ENCODE peak calls at places on chromosomes 12 and 14, in eight cellular contexts. M is heart right ventricle, B is tibial nerve, W is activated B cell treated with CpG ODN at 0.5 μM for 24 hours, X is H9, H is GM20000, D is GM12864, S is psoas muscle. O is an unnamed sample.
A peak's percentile ranks its signal among the peaks of the same experiment; 100 is the strongest.

GRCh38 chr12:51631591-51631990 is 40.6 kb downstream of the SCN8A start:
- DNase-seq in S (no peak), H (no peak), W (no peak), D (no peak), M (no peak), X (no peak), B (no peak), O (no peak)

GRCh38 chr14:100193417-100194357 is 34.2 kb upstream of the DEGS2 start:
- DNase-seq in H (peak; percentile 7), W (no peak), B (no peak), D (no peak), M (no peak), X (no peak), S (no peak), O (no peak)

GRCh38 chr12:132140501-132140900 is 3.6 kb downstream of the DDX51 start:
- DNase-seq in B (no peak), D (no peak), H (no peak), W (no peak), X (no peak), M (no peak), S (peak; percentile 49), O (no peak)

GRCh38 chr14:100165376-100165775 is 5.9 kb upstream of the DEGS2 start:
- DNase-seq in S (no peak), X (peak; percentile 72), M (no peak), B (no peak), D (no peak), H (no peak), W (no peak), O (no peak)

GRCh38 chr12:180445-180844 is 33.5 kb downstream of the SLC6A12 start:
- DNase-seq in X (no peak), W (no peak), D (peak; percentile 3), H (peak; percentile 85), B (peak; percentile 34), S (no peak), M (peak; percentile 59), O (no peak)

GRCh38 chr14:88835661-88836060 is 11.2 kb downstream of the TTC8 start:
- DNase-seq in B (no peak), X (no peak), S (no peak), W (no peak), H (no peak), M (no peak), D (no peak), O (no peak)

GRCh38 chr14:104389326-104390220 is 190.0 kb upstream of the C14orf180 start:
- DNase-seq in W (no peak), H (no peak), M (no peak), X (peak; percentile 19), B (no peak), S (peak; percentile 42), D (no peak), O (peak; percentile 63)

GRCh38 chr14:21308479-21309237 is 28.8 kb downstream of the RPGRIP1 start:
- DNase-seq in D (peak; percentile 96), B (peak; percentile 29), W (peak; percentile 51), X (peak; percentile 99), M (peak; percentile 71), H (peak; percentile 70), S (peak; percentile 58), O (peak; percentile 79)

GRCh38 chr12:122834229-122834920 is 882 bp upstream of the HIP1R start:
- DNase-seq in M (no peak), W (peak; percentile 14), X (peak; percentile 90), H (peak; percentile 55), D (no peak), B (peak; percentile 33), S (no peak), O (no peak)

GRCh38 chr12:132317233-132317938 is 12.0 kb downstream of the GALNT9 start:
- DNase-seq in B (no peak), M (no peak), S (peak; percentile 26), W (no peak), X (no peak), H (no peak), D (no peak), O (no peak)

GRCh38 chr12:124507188-124508109 is 60.0 kb downstream of the NCOR2 start:
- DNase-seq in B (peak; percentile 61), S (peak; percentile 79), M (peak; percentile 85), W (no peak), H (no peak), X (no peak), D (no peak), O (no peak)

GRCh38 chr12:990649-991349 is at the start of gene ERC1:
- DNase-seq in X (peak; percentile 88), B (peak; percentile 73), H (peak; percentile 95), W (peak; percentile 94), S (peak; percentile 94), D (no peak), M (peak; percentile 90), O (peak; percentile 91)

GRCh38 chr12:25051583-25052190 is 102.8 kb upstream of the BCAT1 start:
- DNase-seq in H (peak; percentile 44), B (no peak), W (no peak), S (no peak), M (no peak), X (no peak), D (peak; percentile 80), O (no peak)

GRCh38 chr14:88251650-88252049 is 71.4 kb downstream of the KCNK10 start:
- DNase-seq in S (no peak), H (no peak), W (no peak), X (no peak), B (no peak), D (no peak), M (no peak), O (no peak)

GRCh38 chr14:104972301-104973211 is 5.6 kb downstream of the AHNAK2 start:
- DNase-seq in M (no peak), H (no peak), X (no peak), B (peak; percentile 53), D (no peak), S (peak; percentile 77), W (no peak), O (no peak)

GRCh38 chr14:57617510-57617909 is 123.9 kb upstream of the CCDC198 start:
- DNase-seq in H (no peak), M (no peak), W (no peak), D (no peak), B (no peak), S (no peak), X (peak; percentile 59), O (no peak)

GRCh38 chr14:90543876-90544275 is 147.0 kb downstream of the CALM1 start:
- DNase-seq in M (no peak), S (no peak), H (no peak), B (no peak), D (no peak), W (no peak), X (no peak), O (no peak)
- TF ChIP-seq CTCF in M (no peak), S (no peak), H (no peak), B (no peak), D (no peak), W (no peak), X (no peak), O (no peak)

GRCh38 chr14:50003213-50004021 is 110.5 kb downstream of the ARF6 start:
- DNase-seq in S (peak; percentile 90), B (peak; percentile 64), X (peak; percentile 57), M (peak; percentile 80), D (peak; percentile 75), W (peak; percentile 85), H (peak; percentile 88), O (peak; percentile 74)
- TF ChIP-seq CTCF in S (peak; percentile 16), B (peak; percentile 19), X (no peak), M (peak; percentile 30), D (peak; percentile 1), W (no peak), H (no peak), O (peak; percentile 36)

GRCh38 chr14:98138666-98139065 is 1133.3 kb downstream of the BCL11B start:
- DNase-seq in M (no peak), H (peak; percentile 31), X (peak; percentile 62), D (no peak), B (no peak), S (no peak), W (no peak), O (no peak)
- TF ChIP-seq CTCF in M (peak; percentile 33), H (peak; percentile 41), X (peak; percentile 90), D (peak; percentile 40), B (peak; percentile 27), S (no peak), W (no peak), O (peak; percentile 80)

GRCh38 chr14:93984987-93985410 is 8.6 kb upstream of the ASB2 start:
- DNase-seq in S (peak; percentile 88), D (no peak), M (peak; percentile 50), B (no peak), X (peak; percentile 65), W (no peak), H (no peak), O (no peak)
- TF ChIP-seq CTCF in S (peak; percentile 53), D (peak; percentile 63), M (no peak), B (no peak), X (peak; percentile 59), W (no peak), H (peak; percentile 18), O (peak; percentile 63)

GRCh38 chr12:3646561-3647241 is 106.2 kb downstream of the CRACR2A start:
- DNase-seq in D (no peak), B (no peak), S (no peak), H (no peak), W (no peak), X (no peak), M (no peak), O (no peak)
- TF ChIP-seq CTCF in D (no peak), B (no peak), S (no peak), H (no peak), W (no peak), X (no peak), M (no peak), O (no peak)

DNA sequence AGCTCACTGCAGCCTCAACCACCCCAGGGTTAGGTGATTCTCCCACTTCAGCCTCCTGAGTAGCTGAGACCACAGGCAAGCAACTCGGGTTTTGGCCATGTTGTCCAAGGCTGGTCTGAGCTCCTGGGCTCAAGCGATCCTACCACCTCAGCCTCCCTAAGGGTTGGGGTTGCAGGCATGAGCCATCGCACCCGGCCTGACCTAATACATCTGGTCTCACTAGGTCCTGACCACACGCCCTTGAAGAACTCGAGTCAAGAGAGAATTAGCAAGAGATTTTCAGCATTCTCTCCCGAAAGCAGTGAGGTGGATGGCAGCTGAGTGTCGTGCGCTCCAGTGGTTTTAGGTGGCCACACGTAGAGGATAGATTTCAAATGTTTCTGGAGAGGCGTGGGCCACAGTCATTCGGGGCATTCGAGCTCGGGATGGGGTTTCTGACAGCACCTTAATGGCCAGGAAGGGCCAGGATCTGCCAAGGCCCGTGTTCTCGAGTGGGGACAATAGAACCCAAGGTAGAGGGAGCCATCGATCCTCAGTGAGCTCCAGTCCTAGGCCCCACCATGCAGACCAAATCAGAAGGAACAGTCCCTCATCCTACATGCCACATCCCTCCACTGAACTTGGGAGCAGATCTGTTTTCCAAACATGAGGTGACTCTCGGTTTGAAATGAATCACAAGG is 193.1 kb downstream of the ALG10 start:
- DNase-seq in B (no peak), D (no peak), S (no peak), X (no peak), H (no peak), M (no peak), W (no peak), O (no peak)
- TF ChIP-seq CTCF in B (no peak), D (no peak), S (no peak), X (no peak), H (no peak), M (no peak), W (no peak), O (no peak)

GRCh38 chr12:31622038-31622437 is 31.1 kb upstream of the DENND5B start:
- DNase-seq in H (no peak), M (no peak), S (no peak), D (no peak), X (no peak), W (no peak), B (no peak), O (no peak)
- TF ChIP-seq CTCF in H (no peak), M (no peak), S (no peak), D (no peak), X (no peak), W (no peak), B (no peak), O (no peak)

GRCh38 chr12:120584343-120585149 is 3.3 kb upstream of the POP5 start:
- DNase-seq in D (no peak), H (peak; percentile 73), W (peak; percentile 58), S (peak; percentile 73), B (peak; percentile 20), X (peak; percentile 68), M (peak; percentile 31), O (no peak)
- TF ChIP-seq CTCF in D (peak; percentile 36), H (peak; percentile 24), W (no peak), S (peak; percentile 34), B (peak; percentile 31), X (peak; percentile 13), M (peak; percentile 46), O (peak; percentile 42)